ENCODE peak calls at places on chromosomes 3 and 15, in five cellular contexts. T is lung; L is cardiac fibroblast; S is heart left ventricle; Q is CD4-positive, alpha-beta T cell. Z is an unnamed sample.

GRCh38 chr3:126287536-126288181 is 69.5 kb downstream of the KLF15 start:
- DNase-seq in T (peak; percentile 68), L (peak; percentile 65), S (peak; percentile 87), Q (no peak), Z (no peak)

GRCh38 chr15:62067448-62068044 is 769 bp downstream of the C2CD4A start:
- DNase-seq in T (no peak), L (peak; percentile 19), S (no peak), Q (peak; percentile 16), Z (no peak)

GRCh38 chr3:69770976-69771634 is 31.8 kb downstream of the MITF start:
- DNase-seq in T (no peak), L (no peak), S (no peak), Q (no peak), Z (no peak)

GRCh38 chr3:11671648-11672100 is 28.0 kb upstream of the VGLL4 start:
- DNase-seq in T (no peak), L (peak; percentile 71), S (peak; percentile 40), Q (no peak), Z (no peak)

GRCh38 chr3:52190294-52190841 is 7.6 kb upstream of the ALAS1 start:
- DNase-seq in T (peak; percentile 60), L (peak; percentile 83), S (no peak), Q (no peak), Z (no peak)

GRCh38 chr3:11734-12133 is 184.8 kb upstream of the CHL1 start:
- DNase-seq in T (no peak), L (no peak), S (peak; percentile 20), Q (peak; percentile 3), Z (no peak)

GRCh38 chr15:22888120-22888859 is 49.8 kb downstream of the NIPA2 start:
- DNase-seq in T (no peak), L (peak; percentile 93), S (peak; percentile 53), Q (no peak), Z (no peak)

GRCh38 chr3:187103251-187103650 is 36.0 kb downstream of the RPL39L start:
- DNase-seq in T (no peak), L (no peak), S (no peak), Q (no peak), Z (no peak)

GRCh38 chr3:126748701-126749546 is 44.9 kb downstream of the CHCHD6 start:
- DNase-seq in T (no peak), L (no peak), S (no peak), Q (no peak), Z (no peak)

GRCh38 chr3:17115186-17115585 is 230.4 kb downstream of the PLCL2 start:
- DNase-seq in T (no peak), L (no peak), S (no peak), Q (no peak), Z (no peak)

GRCh38 chr3:187012609-187013051 is 82.3 kb downstream of the ST6GAL1 start:
- DNase-seq in T (no peak), L (peak; percentile 34), S (peak; percentile 44), Q (peak; percentile 54), Z (no peak)

GRCh38 chr3:4994823-4995499 is 15.7 kb downstream of the BHLHE40 start:
- DNase-seq in T (no peak), L (peak; percentile 78), S (peak; percentile 92), Q (no peak), Z (no peak)

GRCh38 chr15:91214675-91215590 is 114.9 kb downstream of the SV2B start:
- DNase-seq in T (no peak), L (no peak), S (no peak), Q (no peak), Z (no peak)

GRCh38 chr3:32882603-32883025 is 64.8 kb downstream of the TRIM71 start:
- DNase-seq in T (no peak), L (no peak), S (no peak), Q (no peak), Z (no peak)

GRCh38 chr3:28328188-28329151 is 20.1 kb upstream of the ZCWPW2 start:
- DNase-seq in T (no peak), L (peak; percentile 49), S (no peak), Q (no peak), Z (no peak)

GRCh38 chr3:172560026-172560425 is 36.8 kb upstream of the TNFSF10 start:
- DNase-seq in T (no peak), L (no peak), S (no peak), Q (no peak), Z (no peak)

GRCh38 chr15:98144388-98144787 is 183.9 kb downstream of the ARRDC4 start:
- DNase-seq in T (no peak), L (no peak), S (no peak), Q (no peak), Z (no peak)

GRCh38 chr3:172315401-172316091 is 132.7 kb downstream of the GHSR start:
- DNase-seq in T (peak; percentile 49), L (peak; percentile 80), S (peak; percentile 51), Q (no peak), Z (no peak)

GRCh38 chr15:33190539-33190938 is 4.0 kb downstream of the FMN1 start:
- DNase-seq in T (no peak), L (no peak), S (no peak), Q (no peak), Z (no peak)

GRCh38 chr15:33194237-33194636 is 277 bp downstream of the FMN1 start:
- DNase-seq in T (no peak), L (no peak), S (no peak), Q (peak; percentile 0), Z (no peak)

GRCh38 chr15:33188654-33189257 is 5.8 kb downstream of the FMN1 start:
- DNase-seq in T (no peak), L (no peak), S (no peak), Q (no peak), Z (no peak)

GRCh38 chr15:33194704-33195261 is at the start of gene FMN1:
- DNase-seq in T (peak; percentile 95), L (peak; percentile 90), S (peak; percentile 95), Q (peak; percentile 89), Z (peak; percentile 92)

DNA sequence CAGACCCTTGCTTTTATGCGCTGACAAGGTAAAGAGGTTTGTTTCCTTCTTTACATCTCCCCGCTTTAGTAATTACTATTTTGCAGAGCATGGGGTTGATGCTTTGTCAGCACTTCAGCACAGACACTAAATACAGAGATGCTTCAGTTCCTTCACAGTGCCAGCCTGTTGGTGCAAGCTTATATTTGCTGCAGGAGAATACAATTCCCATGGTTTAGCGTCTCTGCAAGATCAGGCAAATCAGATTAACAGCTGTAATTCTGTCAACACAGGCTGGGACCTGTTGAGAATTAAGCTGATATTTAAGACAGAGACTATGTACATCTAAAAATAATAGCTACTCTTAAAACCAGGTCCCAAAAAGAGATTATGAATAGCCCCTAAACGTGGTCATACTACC is 2.9 kb downstream of the FMN1 start:
- DNase-seq in T (no peak), L (no peak), S (no peak), Q (no peak), Z (no peak)
- TF ChIP-seq CTCF in T (no peak), L (no peak), S (no peak), Q (no peak), Z (no peak)

GRCh38 chr3:95521396-95521795 is 1293.0 kb upstream of the EPHA6 start:
- DNase-seq in T (no peak), L (no peak), S (no peak), Q (no peak), Z (no peak)
- TF ChIP-seq CTCF in T (no peak), L (no peak), S (no peak), Q (no peak), Z (no peak)

DNA sequence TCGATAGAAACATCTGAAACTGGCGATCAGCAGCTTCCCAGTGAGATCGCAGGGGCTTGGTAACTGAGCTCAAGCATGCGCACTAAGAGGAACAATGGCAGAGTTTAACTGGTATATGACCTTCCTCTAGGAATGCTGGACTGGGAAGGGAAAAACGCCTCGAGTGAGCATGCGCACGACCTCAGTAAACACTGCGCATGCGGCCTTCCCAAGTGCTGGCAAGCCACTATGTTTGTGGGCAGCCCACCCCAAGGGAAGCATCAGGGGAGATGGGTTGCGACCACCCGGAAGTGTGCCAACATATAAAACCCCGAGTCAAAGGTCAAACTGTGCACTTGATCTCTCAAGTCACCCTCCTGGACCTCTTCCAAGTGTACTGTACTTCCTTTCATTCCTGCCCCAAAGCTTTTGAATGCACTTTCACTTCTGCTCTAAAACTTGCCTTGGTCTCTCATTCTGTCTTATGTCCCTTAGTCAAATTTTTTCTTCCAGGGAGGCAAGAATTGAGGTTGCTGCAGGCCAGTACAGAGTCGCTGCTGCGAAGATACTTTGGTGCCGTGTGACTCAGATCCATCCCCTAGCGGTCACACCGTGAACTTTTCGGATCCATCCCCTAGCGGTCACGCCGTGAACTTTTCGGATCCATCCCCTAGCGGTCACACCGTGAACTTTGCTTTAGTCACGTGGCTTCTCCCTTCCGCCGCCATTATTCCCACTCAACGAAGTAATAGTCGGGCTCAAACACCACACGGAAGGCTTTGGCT is 243.3 kb downstream of the FAM43A start:
- DNase-seq in T (peak; percentile 29), L (no peak), S (no peak), Q (no peak), Z (no peak)
- TF ChIP-seq CTCF in T (no peak), L (peak; percentile 67), S (peak; percentile 35), Q (no peak), Z (peak; percentile 86)

GRCh38 chr15:89356634-89357298 is 22.1 kb upstream of the POLG start:
- DNase-seq in T (no peak), L (no peak), S (no peak), Q (no peak), Z (no peak)
- TF ChIP-seq CTCF in T (no peak), L (no peak), S (no peak), Q (peak; percentile 23), Z (no peak)

GRCh38 chr15:51801391-51801835 is 28.0 kb upstream of the TMOD3 start:
- DNase-seq in T (no peak), L (peak; percentile 64), S (peak; percentile 40), Q (no peak), Z (no peak)
- TF ChIP-seq CTCF in T (peak; percentile 14), L (peak; percentile 72), S (peak; percentile 50), Q (peak; percentile 19), Z (no peak)

GRCh38 chr3:154584041-154584440 is 154.1 kb upstream of the GPR149 start:
- DNase-seq in T (no peak), L (no peak), S (no peak), Q (no peak), Z (no peak)
- TF ChIP-seq CTCF in T (no peak), L (no peak), S (no peak), Q (no peak), Z (no peak)

GRCh38 chr15:51971353-51972133 is at the start of gene LEO1:
- DNase-seq in T (peak; percentile 91), L (peak; percentile 99), S (peak; percentile 93), Q (peak; percentile 77), Z (peak; percentile 85)
- TF ChIP-seq CTCF in T (no peak), L (peak; percentile 56), S (peak; percentile 21), Q (peak; percentile 47), Z (no peak)